ENCODE peak calls at places on chromosome 10, in four cellular contexts. One of them, this sample, is unnamed.

GRCh38 chr10:33489606-33490176 is 155.2 kb upstream of the NRP1 start:
- DNase-seq in tibial artery: no peak
- DNase-seq in mammary epithelial cell: no peak
- DNase-seq in uterus: peak; percentile 35
- DNase-seq in this sample: no peak

GRCh38 chr10:103564799-103565365 is 71.4 kb downstream of the NEURL1 start:
- DNase-seq in tibial artery: no peak
- DNase-seq in mammary epithelial cell: no peak
- DNase-seq in uterus: no peak
- DNase-seq in this sample: no peak

GRCh38 chr10:91883549-91884542 is 25.4 kb downstream of the FGFBP3 start:
- DNase-seq in tibial artery: peak; percentile 67
- DNase-seq in mammary epithelial cell: no peak
- DNase-seq in uterus: peak; percentile 43
- DNase-seq in this sample: no peak

GRCh38 chr10:12549297-12549696 is 199.9 kb downstream of the CAMK1D start:
- DNase-seq in tibial artery: no peak
- DNase-seq in mammary epithelial cell: no peak
- DNase-seq in uterus: no peak
- DNase-seq in this sample: no peak

GRCh38 chr10:52542891-52543290 is 228.8 kb downstream of the DKK1 start:
- DNase-seq in tibial artery: no peak
- DNase-seq in mammary epithelial cell: no peak
- DNase-seq in uterus: no peak
- DNase-seq in this sample: no peak

GRCh38 chr10:70920519-70920918 is 32.2 kb upstream of the PCBD1 start:
- DNase-seq in tibial artery: no peak
- DNase-seq in mammary epithelial cell: peak; percentile 34
- DNase-seq in uterus: no peak
- DNase-seq in this sample: no peak

GRCh38 chr10:71501402-71501801 is 104.7 kb downstream of the CDH23 start:
- DNase-seq in tibial artery: no peak
- DNase-seq in mammary epithelial cell: no peak
- DNase-seq in uterus: no peak
- DNase-seq in this sample: no peak

GRCh38 chr10:122435212-122435827 is 19.1 kb upstream of the ARMS2 start:
- DNase-seq in tibial artery: no peak
- DNase-seq in mammary epithelial cell: no peak
- DNase-seq in uterus: no peak
- DNase-seq in this sample: no peak

GRCh38 chr10:98295907-98296306 is 27.9 kb upstream of the LOXL4 start:
- DNase-seq in tibial artery: no peak
- DNase-seq in mammary epithelial cell: no peak
- DNase-seq in uterus: no peak
- DNase-seq in this sample: no peak

GRCh38 chr10:75772153-75772887 is 340.9 kb downstream of the LRMDA start:
- DNase-seq in tibial artery: no peak
- DNase-seq in mammary epithelial cell: no peak
- DNase-seq in uterus: no peak
- DNase-seq in this sample: no peak

GRCh38 chr10:48610585-48611093 is 5.8 kb upstream of the ARHGAP22 start:
- DNase-seq in tibial artery: no peak
- DNase-seq in mammary epithelial cell: no peak
- DNase-seq in uterus: no peak
- DNase-seq in this sample: no peak

GRCh38 chr10:122342293-122343134 is 32.0 kb upstream of the PLEKHA1 start:
- DNase-seq in tibial artery: no peak
- DNase-seq in mammary epithelial cell: peak; percentile 46
- DNase-seq in uterus: peak; percentile 48
- DNase-seq in this sample: no peak

GRCh38 chr10:117216611-117217195 is 19.4 kb downstream of the KCNK18 start:
- DNase-seq in tibial artery: peak; percentile 27
- DNase-seq in mammary epithelial cell: peak; percentile 59
- DNase-seq in uterus: peak; percentile 64
- DNase-seq in this sample: no peak

GRCh38 chr10:123636598-123637325 is 29.4 kb upstream of the GPR26 start:
- DNase-seq in tibial artery: no peak
- DNase-seq in mammary epithelial cell: peak; percentile 40
- DNase-seq in uterus: no peak
- DNase-seq in this sample: no peak

GRCh38 chr10:114714281-114714741 is 56.2 kb upstream of the ABLIM1 start:
- DNase-seq in tibial artery: no peak
- DNase-seq in mammary epithelial cell: peak; percentile 79
- DNase-seq in uterus: no peak
- DNase-seq in this sample: no peak

GRCh38 chr10:73920084-73920483 is 9.2 kb downstream of the PLAU start:
- DNase-seq in tibial artery: peak; percentile 72
- DNase-seq in mammary epithelial cell: peak; percentile 95
- DNase-seq in uterus: peak; percentile 74
- DNase-seq in this sample: no peak

GRCh38 chr10:130022501-130023299 is 58.6 kb upstream of the EBF3 start:
- DNase-seq in tibial artery: no peak
- DNase-seq in mammary epithelial cell: no peak
- DNase-seq in uterus: no peak
- DNase-seq in this sample: no peak

GRCh38 chr10:42933454-42934340 is 143.2 kb upstream of the RET start:
- DNase-seq in tibial artery: no peak
- DNase-seq in mammary epithelial cell: no peak
- DNase-seq in uterus: no peak
- DNase-seq in this sample: no peak

GRCh38 chr10:90306187-90306586 is 551.7 kb downstream of the HTR7 start:
- DNase-seq in tibial artery: no peak
- DNase-seq in mammary epithelial cell: peak; percentile 76
- DNase-seq in uterus: no peak
- DNase-seq in this sample: no peak

GRCh38 chr10:132294561-132295320 is 13.0 kb downstream of the STK32C start:
- DNase-seq in tibial artery: peak; percentile 13
- DNase-seq in mammary epithelial cell: no peak
- DNase-seq in uterus: no peak
- DNase-seq in this sample: no peak

GRCh38 chr10:7606977-7607404 is 59.8 kb downstream of the ITIH5 start:
- DNase-seq in tibial artery: no peak
- DNase-seq in mammary epithelial cell: no peak
- DNase-seq in uterus: no peak
- DNase-seq in this sample: no peak

GRCh38 chr10:127973810-127974311 is 67.0 kb downstream of the PTPRE start:
- DNase-seq in tibial artery: no peak
- DNase-seq in mammary epithelial cell: no peak
- DNase-seq in uterus: no peak
- DNase-seq in this sample: peak; percentile 29

GRCh38 chr10:78868861-78869260 is 199.9 kb upstream of the ZMIZ1 start:
- DNase-seq in tibial artery: no peak
- DNase-seq in mammary epithelial cell: peak; percentile 14
- DNase-seq in uterus: no peak
- DNase-seq in this sample: no peak

GRCh38 chr10:56973766-56974165 is 612.7 kb upstream of the ZWINT start:
- DNase-seq in tibial artery: no peak
- DNase-seq in mammary epithelial cell: no peak
- DNase-seq in uterus: no peak
- DNase-seq in this sample: no peak

GRCh38 chr10:12018438-12019342 is 23.9 kb downstream of the UPF2 start:
- DNase-seq in tibial artery: no peak
- DNase-seq in mammary epithelial cell: no peak
- DNase-seq in uterus: no peak
- DNase-seq in this sample: no peak

GRCh38 chr10:78997635-78998618 is 70.8 kb upstream of the ZMIZ1 start:
- DNase-seq in tibial artery: no peak
- DNase-seq in mammary epithelial cell: no peak
- DNase-seq in uterus: no peak
- DNase-seq in this sample: no peak

GRCh38 chr10:130425881-130426435 is 289.8 kb downstream of the GLRX3 start:
- DNase-seq in tibial artery: no peak
- DNase-seq in mammary epithelial cell: no peak
- DNase-seq in uterus: no peak
- DNase-seq in this sample: no peak

GRCh38 chr10:70124415-70124814 is 8.2 kb downstream of the AIFM2 start:
- DNase-seq in tibial artery: no peak
- DNase-seq in mammary epithelial cell: no peak
- DNase-seq in uterus: no peak
- DNase-seq in this sample: no peak

GRCh38 chr10:124669141-124669823 is 74.9 kb downstream of the FAM53B start:
- DNase-seq in tibial artery: no peak
- DNase-seq in mammary epithelial cell: no peak
- DNase-seq in uterus: no peak
- DNase-seq in this sample: no peak
- H3K4me1 ChIP-seq in tibial artery: no peaks in the 10 kb centered on the region
- H3K4me1 ChIP-seq in mammary epithelial cell: peaks cover 17% of the 10 kb centered on the region
- H3K4me1 ChIP-seq in uterus: peaks cover 9% of the 10 kb centered on the region
- H3K4me1 ChIP-seq in this sample: peaks cover 3% of the 10 kb centered on the region

GRCh38 chr10:308572-309085 is 173.4 kb downstream of the ZMYND11 start:
- DNase-seq in tibial artery: no peak
- DNase-seq in mammary epithelial cell: no peak
- DNase-seq in uterus: no peak
- DNase-seq in this sample: no peak
- H3K4me3 ChIP-seq in tibial artery: no peak overlapping the region
- H3K4me3 ChIP-seq in mammary epithelial cell: no peak overlapping the region
- H3K4me3 ChIP-seq in uterus: no peak overlapping the region
- H3K4me3 ChIP-seq in this sample: no peak overlapping the region

DNA sequence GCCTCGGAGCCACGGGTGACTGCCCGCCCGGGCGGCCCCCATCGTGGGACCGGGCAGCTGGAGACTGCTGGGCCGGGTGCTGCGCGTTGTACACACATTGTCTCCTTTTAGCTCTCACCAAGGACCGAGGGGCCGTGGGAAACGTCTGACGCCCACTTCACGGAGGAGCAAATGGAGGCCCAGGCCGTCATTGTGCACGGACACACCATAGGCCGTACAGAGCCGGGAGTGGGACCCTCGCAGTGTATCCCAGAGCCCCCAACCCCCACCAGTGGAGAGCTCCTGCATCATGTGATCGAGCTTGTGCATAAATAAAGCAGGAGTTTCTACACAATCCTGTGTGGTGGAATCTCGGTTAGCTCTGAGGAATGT is 726 bp downstream of the DENND10 start:
- DNase-seq in tibial artery: peak; percentile 23
- DNase-seq in mammary epithelial cell: peak; percentile 13
- DNase-seq in uterus: peak; percentile 21
- DNase-seq in this sample: no peak
- H3K27ac ChIP-seq in tibial artery: peak overlapping the region; percentile 79
- H3K27ac ChIP-seq in mammary epithelial cell: peak overlapping the region; percentile 43
- H3K27ac ChIP-seq in uterus: peak overlapping the region; percentile 87
- H3K27ac ChIP-seq in this sample: no peak overlapping the region

GRCh38 chr10:29648114-29648982 is 13.6 kb upstream of the SVIL start:
- DNase-seq in tibial artery: peak; percentile 53
- DNase-seq in mammary epithelial cell: no peak
- DNase-seq in uterus: no peak
- DNase-seq in this sample: no peak

GRCh38 chr10:29646960-29647431 is 12.2 kb upstream of the SVIL start:
- DNase-seq in tibial artery: no peak
- DNase-seq in mammary epithelial cell: no peak
- DNase-seq in uterus: peak; percentile 42
- DNase-seq in this sample: no peak

GRCh38 chr10:29643785-29644501 is 9.2 kb upstream of the SVIL start:
- DNase-seq in tibial artery: peak; percentile 87
- DNase-seq in mammary epithelial cell: no peak
- DNase-seq in uterus: peak; percentile 75
- DNase-seq in this sample: no peak

GRCh38 chr10:29647483-29647882 is 12.7 kb upstream of the SVIL start:
- DNase-seq in tibial artery: no peak
- DNase-seq in mammary epithelial cell: no peak
- DNase-seq in uterus: no peak
- DNase-seq in this sample: no peak

DNA sequence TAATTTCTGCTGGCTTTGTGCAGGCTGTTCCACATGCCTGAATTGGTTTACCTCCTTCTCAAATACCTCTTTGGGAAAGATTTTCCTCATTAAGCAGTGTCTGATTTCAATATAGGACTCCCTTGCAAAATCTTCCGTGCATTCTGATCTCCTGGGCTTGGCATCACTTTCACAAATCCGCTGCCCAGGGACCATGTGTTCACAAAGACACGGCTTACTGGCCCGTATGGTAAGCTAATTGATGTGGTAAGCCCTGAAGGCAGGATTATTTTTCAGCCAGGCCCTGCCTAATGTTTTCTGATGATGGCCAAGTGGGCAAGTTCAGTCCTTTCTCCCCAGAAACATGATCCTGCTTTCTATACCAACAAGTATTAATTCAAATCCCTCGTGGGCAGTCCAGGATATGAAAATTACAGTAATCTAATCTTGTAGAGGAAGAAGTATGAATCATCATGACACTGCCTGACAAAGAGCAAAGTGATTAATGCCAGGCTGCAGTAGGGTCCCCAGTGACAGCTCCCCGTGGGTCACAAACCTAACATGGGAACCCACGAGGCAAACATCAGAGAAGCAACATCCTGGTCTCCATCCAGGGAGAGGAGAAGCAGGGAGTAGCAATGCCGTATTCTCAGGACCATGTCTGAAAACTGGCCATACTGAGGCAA is 11.6 kb upstream of the SVIL start:
- DNase-seq in tibial artery: peak; percentile 74
- DNase-seq in mammary epithelial cell: peak; percentile 87
- DNase-seq in uterus: peak; percentile 39
- DNase-seq in this sample: no peak
- H3K4me1 ChIP-seq in tibial artery: no peaks in the 10 kb centered on the region
- H3K4me1 ChIP-seq in mammary epithelial cell: peaks cover 35% of the 10 kb centered on the region
- H3K4me1 ChIP-seq in uterus: peaks cover 21% of the 10 kb centered on the region
- H3K4me1 ChIP-seq in this sample: peaks cover 5% of the 10 kb centered on the region

GRCh38 chr10:93993414-93993781 is 333 bp upstream of the PLCE1 start:
- DNase-seq in tibial artery: no peak
- DNase-seq in mammary epithelial cell: no peak
- DNase-seq in uterus: peak; percentile 17
- DNase-seq in this sample: no peak
- H3K4me3 ChIP-seq in tibial artery: peak overlapping the region; percentile 72
- H3K4me3 ChIP-seq in mammary epithelial cell: no peak overlapping the region
- H3K4me3 ChIP-seq in uterus: peak overlapping the region; percentile 54
- H3K4me3 ChIP-seq in this sample: peak overlapping the region; percentile 67

GRCh38 chr10:5616046-5616445 is 50.3 kb downstream of the ASB13 start:
- DNase-seq in tibial artery: no peak
- DNase-seq in mammary epithelial cell: no peak
- DNase-seq in uterus: no peak
- DNase-seq in this sample: no peak
- H3K27ac ChIP-seq in tibial artery: peak overlapping the region; percentile 88
- H3K27ac ChIP-seq in mammary epithelial cell: no peak overlapping the region
- H3K27ac ChIP-seq in uterus: no peak overlapping the region
- H3K27ac ChIP-seq in this sample: no peak overlapping the region

This sample was measured in iPS DF 6.9.